ENCODE peak calls at places on chromosomes 4 and X, in six cellular contexts. Y is IMR-90, W is non-pigmented ciliary epithelial cell, X is Right ventricle myocardium inferior, R is MV-4-11, N is endothelial cell of umbilical vein. J is an unnamed sample.

GRCh38 chrX:36160056-36160455 is 240.5 kb downstream of the CFAP47 start:
- DNase-seq in W (no peak), R (peak; percentile 76), Y (no peak), X (no peak), N (no peak), J (no peak)

GRCh38 chr4:48635310-48635709 is 144.8 kb downstream of the FRYL start:
- DNase-seq in W (no peak), R (no peak), X (no peak), Y (peak; percentile 37), N (peak; percentile 59), J (no peak)

GRCh38 chr4:148030486-148030885 is 298.6 kb downstream of the ARHGAP10 start:
- DNase-seq in N (no peak), X (no peak), R (peak; percentile 58), W (no peak), Y (peak; percentile 75), J (peak; percentile 68)

GRCh38 chr4:121164291-121164690 is at the start of gene TNIP3:
- DNase-seq in X (no peak), W (no peak), R (peak; percentile 75), N (peak; percentile 79), Y (peak; percentile 55), J (no peak)

GRCh38 chr4:92791876-92792490 is 488.2 kb downstream of the GRID2 start:
- DNase-seq in N (peak; percentile 66), R (no peak), Y (no peak), W (no peak), X (no peak), J (no peak)

GRCh38 chr4:182924497-182924896 is 7.3 kb upstream of the DCTD start:
- DNase-seq in X (no peak), W (no peak), Y (peak; percentile 92), N (no peak), R (no peak), J (no peak)

GRCh38 chr4:124641715-124642380 is 70.7 kb downstream of the ANKRD50 start:
- DNase-seq in Y (peak; percentile 94), R (peak; percentile 88), W (peak; percentile 90), N (peak; percentile 86), X (no peak), J (peak; percentile 57)

GRCh38 chr4:143406523-143406922 is 69.8 kb downstream of the GAB1 start:
- DNase-seq in N (peak; percentile 94), Y (no peak), X (no peak), R (no peak), W (no peak), J (peak; percentile 86)

GRCh38 chr4:1992468-1993168 is 16.2 kb downstream of the NELFA start:
- DNase-seq in Y (no peak), W (no peak), N (no peak), X (no peak), R (no peak), J (peak; percentile 32)

GRCh38 chrX:135476378-135476777 is 44.1 kb upstream of the INTS6L start:
- DNase-seq in W (no peak), R (no peak), X (no peak), Y (no peak), N (no peak), J (no peak)

GRCh38 chrX:48490661-48491060 is 14.7 kb downstream of the FTSJ1 start:
- DNase-seq in W (no peak), X (no peak), R (no peak), Y (no peak), N (no peak), J (no peak)

GRCh38 chr4:20194079-20195013 is 57.4 kb upstream of the SLIT2 start:
- DNase-seq in X (no peak), W (peak; percentile 65), R (peak; percentile 0), N (peak; percentile 78), Y (peak; percentile 91), J (peak; percentile 87)

GRCh38 chr4:1910643-1911042 is 39.5 kb downstream of the NSD2 start:
- DNase-seq in N (peak; percentile 65), W (no peak), Y (peak; percentile 66), R (no peak), X (no peak), J (peak; percentile 71)

GRCh38 chr4:145879598-145879997 is 59.0 kb downstream of the ZNF827 start:
- DNase-seq in X (no peak), W (no peak), Y (peak; percentile 20), R (no peak), N (no peak), J (peak; percentile 76)